ENCODE peak calls at places on chromosomes 3 and 15, in five cellular contexts. One of them, this sample, is unnamed.

GRCh38 chr3:126828306-126828705 is 124.3 kb downstream of the CHCHD6 start:
- DNase-seq in neural progenitor cell: no peak
- DNase-seq in pancreas: no peak
- DNase-seq in foreskin fibroblast: peak
- DNase-seq in GM23338: no peak
- DNase-seq in this sample: no peak

GRCh38 chr3:97389883-97390282 is 374.7 kb upstream of the ARL6 start:
- DNase-seq in neural progenitor cell: no peak
- DNase-seq in pancreas: no peak
- DNase-seq in foreskin fibroblast: no peak
- DNase-seq in GM23338: peak
- DNase-seq in this sample: no peak

GRCh38 chr3:150073513-150073912 is 102.8 kb upstream of the PFN2 start:
- DNase-seq in neural progenitor cell: no peak
- DNase-seq in pancreas: no peak
- DNase-seq in foreskin fibroblast: no peak
- DNase-seq in GM23338: no peak
- DNase-seq in this sample: no peak

GRCh38 chr3:94909726-94910125 is 846.9 kb downstream of the NSUN3 start:
- DNase-seq in neural progenitor cell: no peak
- DNase-seq in pancreas: no peak
- DNase-seq in foreskin fibroblast: no peak
- DNase-seq in GM23338: no peak
- DNase-seq in this sample: no peak

GRCh38 chr15:70033529-70034140 is 64.1 kb downstream of the TLE3 start:
- DNase-seq in neural progenitor cell: peak
- DNase-seq in pancreas: peak
- DNase-seq in foreskin fibroblast: peak
- DNase-seq in GM23338: no peak
- DNase-seq in this sample: no peak

GRCh38 chr3:120147072-120147871 is 53.0 kb upstream of the GSK3B start:
- DNase-seq in neural progenitor cell: peak
- DNase-seq in pancreas: no peak
- DNase-seq in foreskin fibroblast: no peak
- DNase-seq in GM23338: peak
- DNase-seq in this sample: no peak

GRCh38 chr3:13160619-13161018 is 87.4 kb upstream of the IQSEC1 start:
- DNase-seq in neural progenitor cell: no peak
- DNase-seq in pancreas: no peak
- DNase-seq in foreskin fibroblast: no peak
- DNase-seq in GM23338: no peak
- DNase-seq in this sample: no peak

GRCh38 chr15:68387288-68388143 is 44.4 kb downstream of the ITGA11 start:
- DNase-seq in neural progenitor cell: no peak
- DNase-seq in pancreas: no peak
- DNase-seq in foreskin fibroblast: no peak
- DNase-seq in GM23338: no peak
- DNase-seq in this sample: peak

GRCh38 chr15:62125763-62126162 is 39.3 kb downstream of the C2CD4B start:
- DNase-seq in neural progenitor cell: no peak
- DNase-seq in pancreas: no peak
- DNase-seq in foreskin fibroblast: peak
- DNase-seq in GM23338: no peak
- DNase-seq in this sample: no peak

GRCh38 chr3:159786489-159787181 is 202.0 kb upstream of the IL12A start:
- DNase-seq in neural progenitor cell: no peak
- DNase-seq in pancreas: no peak
- DNase-seq in foreskin fibroblast: no peak
- DNase-seq in GM23338: no peak
- DNase-seq in this sample: no peak

GRCh38 chr3:37961622-37962455 is 28.7 kb upstream of the VILL start:
- DNase-seq in neural progenitor cell: no peak
- DNase-seq in pancreas: no peak
- DNase-seq in foreskin fibroblast: peak
- DNase-seq in GM23338: peak
- DNase-seq in this sample: peak

GRCh38 chr15:83959477-83959876 is 276.1 kb upstream of the GOLGA6L4 start:
- DNase-seq in neural progenitor cell: no peak
- DNase-seq in pancreas: no peak
- DNase-seq in foreskin fibroblast: no peak
- DNase-seq in GM23338: no peak
- DNase-seq in this sample: no peak

GRCh38 chr3:27532931-27533607 is 48.9 kb upstream of the SLC4A7 start:
- DNase-seq in neural progenitor cell: peak
- DNase-seq in pancreas: no peak
- DNase-seq in foreskin fibroblast: peak
- DNase-seq in GM23338: peak
- DNase-seq in this sample: no peak

DNA sequence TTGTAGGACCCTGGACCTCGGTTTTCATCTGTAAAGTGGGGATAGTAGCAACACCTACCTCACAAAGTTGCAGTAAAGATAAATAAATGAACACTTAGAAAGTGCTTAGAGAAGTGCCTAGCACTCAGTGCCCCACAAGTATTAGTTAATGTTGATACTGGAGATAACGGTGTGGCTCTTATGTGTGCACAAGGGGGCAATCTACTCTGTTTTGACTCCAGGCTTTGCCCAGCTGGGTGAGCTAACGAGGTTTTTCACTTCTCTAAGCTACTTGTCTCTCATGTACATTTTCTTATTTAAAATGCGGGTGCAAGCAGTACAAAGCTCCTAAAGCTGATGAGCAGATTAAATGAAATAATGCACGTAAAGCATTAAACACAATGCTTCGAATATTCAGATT is 193.5 kb upstream of the ICE2 start:
- DNase-seq in neural progenitor cell: peak
- DNase-seq in pancreas: no peak
- DNase-seq in foreskin fibroblast: no peak
- DNase-seq in GM23338: peak
- DNase-seq in this sample: no peak
- TF ChIP-seq CTCF in neural progenitor cell: peak
- TF ChIP-seq CTCF in pancreas: no peak
- TF ChIP-seq CTCF in foreskin fibroblast: no peak
- TF ChIP-seq CTCF in GM23338: peak
- TF ChIP-seq CTCF in this sample: peak

GRCh38 chr15:80508783-80509182 is 104.6 kb downstream of the ARNT2 start:
- DNase-seq in neural progenitor cell: no peak
- DNase-seq in pancreas: no peak
- DNase-seq in foreskin fibroblast: no peak
- DNase-seq in GM23338: no peak
- DNase-seq in this sample: no peak

GRCh38 chr15:80514071-80514780 is 110.0 kb downstream of the ARNT2 start:
- DNase-seq in neural progenitor cell: no peak
- DNase-seq in pancreas: no peak
- DNase-seq in foreskin fibroblast: peak
- DNase-seq in GM23338: no peak
- DNase-seq in this sample: no peak

GRCh38 chr15:80517290-80517689 is 113.1 kb downstream of the ARNT2 start:
- DNase-seq in neural progenitor cell: no peak
- DNase-seq in pancreas: no peak
- DNase-seq in foreskin fibroblast: no peak
- DNase-seq in GM23338: no peak
- DNase-seq in this sample: no peak

GRCh38 chr15:80509800-80510199 is 105.6 kb downstream of the ARNT2 start:
- DNase-seq in neural progenitor cell: no peak
- DNase-seq in pancreas: no peak
- DNase-seq in foreskin fibroblast: no peak
- DNase-seq in GM23338: no peak
- DNase-seq in this sample: no peak

DNA sequence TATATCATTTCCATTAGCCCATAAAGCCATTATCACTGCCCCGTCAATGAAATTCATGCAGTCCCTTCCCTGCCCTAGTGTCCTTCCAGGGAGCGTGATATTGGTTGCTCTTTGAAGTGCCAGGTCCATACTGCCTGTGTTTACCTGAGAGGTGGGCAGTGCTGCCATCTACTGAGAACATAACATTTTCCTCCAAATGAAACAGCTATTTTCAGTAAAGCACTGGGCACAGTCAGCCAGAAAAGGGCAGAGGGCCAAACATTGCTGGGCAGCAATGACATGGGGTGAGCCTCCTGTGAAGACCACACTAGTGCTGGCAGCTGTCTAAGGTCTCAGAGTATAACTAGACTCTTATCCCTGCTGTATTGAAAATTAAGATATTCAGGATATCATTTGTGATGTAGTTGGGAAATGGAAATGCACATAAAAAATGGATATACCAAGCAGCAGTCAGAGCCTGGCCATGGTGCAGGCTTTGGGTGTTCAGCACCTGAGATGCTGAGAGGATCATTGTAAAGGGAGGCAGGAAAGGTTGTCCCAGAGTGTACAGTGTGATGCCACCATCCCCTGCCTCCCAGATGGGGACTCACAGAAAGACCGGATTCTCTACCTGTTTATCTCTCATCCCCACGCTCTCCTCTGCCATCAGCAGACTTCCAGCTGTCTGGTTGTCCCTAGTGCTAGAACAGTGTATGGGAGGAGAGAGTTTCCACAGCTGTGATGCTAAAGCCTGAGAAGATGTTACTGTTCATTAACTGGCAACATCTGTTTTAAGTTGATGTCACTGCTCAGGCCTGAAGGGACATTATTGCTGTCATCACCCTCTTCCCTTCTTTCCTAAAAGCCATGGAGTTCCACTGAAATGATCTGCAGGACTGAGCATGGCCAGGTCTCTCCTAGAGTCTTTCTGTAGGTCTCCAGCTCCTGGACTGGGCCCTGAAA is 108.8 kb downstream of the ARNT2 start:
- DNase-seq in neural progenitor cell: no peak
- DNase-seq in pancreas: no peak
- DNase-seq in foreskin fibroblast: peak
- DNase-seq in GM23338: peak
- DNase-seq in this sample: no peak
- TF ChIP-seq CTCF in neural progenitor cell: peak
- TF ChIP-seq CTCF in pancreas: no peak
- TF ChIP-seq CTCF in foreskin fibroblast: no peak
- TF ChIP-seq CTCF in GM23338: peak
- TF ChIP-seq CTCF in this sample: peak

DNA sequence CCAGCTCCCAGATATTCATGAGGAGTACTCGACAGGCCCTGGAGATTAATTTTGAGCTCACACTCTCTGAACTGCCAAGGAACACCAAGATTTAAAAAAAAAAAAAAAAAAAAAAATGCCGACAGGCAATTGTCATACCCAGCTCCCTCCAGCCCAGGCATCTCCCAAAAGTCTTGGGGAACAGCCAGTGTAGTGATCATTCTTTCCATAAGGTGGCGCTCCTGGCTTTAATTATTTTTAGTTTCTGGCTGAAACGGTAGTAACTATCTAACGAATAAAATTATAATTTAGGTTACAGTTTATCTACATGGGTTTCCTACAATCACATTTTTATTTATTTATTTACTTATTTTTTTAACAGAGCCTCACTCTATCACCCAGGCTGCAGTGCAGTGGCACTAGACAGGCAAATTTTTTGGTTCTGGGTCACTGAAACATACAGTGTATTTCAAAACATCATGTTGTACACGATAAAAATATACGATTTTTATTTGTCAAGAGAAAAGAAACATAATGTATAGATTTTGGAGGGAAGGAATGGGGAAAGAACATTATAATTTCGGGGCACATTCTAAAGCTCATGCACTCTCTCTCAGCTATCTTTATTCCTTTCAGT is 157.3 kb downstream of the ADAMTS9 start:
- DNase-seq in neural progenitor cell: peak
- DNase-seq in pancreas: peak
- DNase-seq in foreskin fibroblast: peak
- DNase-seq in GM23338: peak
- DNase-seq in this sample: no peak
- TF ChIP-seq CTCF in neural progenitor cell: peak
- TF ChIP-seq CTCF in pancreas: peak
- TF ChIP-seq CTCF in foreskin fibroblast: peak
- TF ChIP-seq CTCF in GM23338: peak
- TF ChIP-seq CTCF in this sample: peak

GRCh38 chr3:4392992-4393391 is 74.1 kb downstream of the SUMF1 start:
- DNase-seq in neural progenitor cell: no peak
- DNase-seq in pancreas: no peak
- DNase-seq in foreskin fibroblast: no peak
- DNase-seq in GM23338: no peak
- DNase-seq in this sample: no peak

GRCh38 chr3:4387224-4388204 is 79.6 kb downstream of the SUMF1 start:
- DNase-seq in neural progenitor cell: no peak
- DNase-seq in pancreas: no peak
- DNase-seq in foreskin fibroblast: no peak
- DNase-seq in GM23338: no peak
- DNase-seq in this sample: no peak
- TF ChIP-seq CTCF in neural progenitor cell: no peak
- TF ChIP-seq CTCF in pancreas: no peak
- TF ChIP-seq CTCF in foreskin fibroblast: no peak
- TF ChIP-seq CTCF in GM23338: no peak
- TF ChIP-seq CTCF in this sample: no peak

DNA sequence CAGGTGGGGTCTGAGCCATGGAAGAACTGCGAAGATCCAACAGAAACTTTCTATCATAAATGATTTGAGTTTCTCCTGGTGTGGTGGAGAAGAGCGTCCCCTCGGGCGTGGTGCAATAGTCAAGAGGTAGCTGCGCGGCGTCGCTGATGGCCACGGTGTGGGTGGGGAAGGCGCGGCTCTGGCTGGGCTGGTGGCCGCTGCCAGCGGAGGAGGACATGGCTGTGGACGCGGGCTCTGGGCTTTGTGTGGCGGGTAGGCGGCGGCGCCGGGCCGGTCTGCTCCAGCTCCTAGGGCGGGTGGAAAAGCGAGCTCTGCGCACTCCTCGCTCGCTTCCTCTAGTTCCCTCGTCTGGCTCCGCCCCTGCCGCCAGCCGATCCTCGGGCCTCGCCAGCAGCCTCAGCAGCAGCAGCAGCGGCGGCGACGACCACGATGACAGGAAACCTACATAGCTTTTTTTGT is 5.9 kb downstream of the STARD9 start:
- DNase-seq in neural progenitor cell: peak
- DNase-seq in pancreas: peak
- DNase-seq in foreskin fibroblast: peak
- DNase-seq in GM23338: peak
- DNase-seq in this sample: peak
- TF ChIP-seq CTCF in neural progenitor cell: no peak
- TF ChIP-seq CTCF in pancreas: no peak
- TF ChIP-seq CTCF in foreskin fibroblast: no peak
- TF ChIP-seq CTCF in GM23338: no peak
- TF ChIP-seq CTCF in this sample: no peak

DNA sequence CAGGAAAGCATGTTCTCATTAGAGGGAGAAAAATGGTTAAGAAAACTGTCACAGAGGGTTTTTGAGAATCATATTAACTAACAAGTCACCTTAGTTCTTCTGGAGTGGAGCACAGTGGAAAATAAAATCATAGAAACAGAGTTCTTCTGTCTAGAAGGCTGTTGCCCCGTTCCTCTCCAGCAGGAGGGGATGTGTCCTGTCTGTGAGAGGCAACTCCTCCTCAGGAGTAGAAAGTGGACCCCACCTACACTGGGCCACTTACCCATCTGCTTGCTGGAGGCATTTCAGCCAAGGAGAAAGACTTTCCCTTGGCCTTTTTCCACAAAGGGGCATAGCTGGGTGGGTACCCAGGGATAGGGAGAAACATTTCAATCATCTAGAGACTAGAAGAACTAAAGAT is 106.6 kb downstream of the SSR3 start:
- DNase-seq in neural progenitor cell: peak
- DNase-seq in pancreas: no peak
- DNase-seq in foreskin fibroblast: peak
- DNase-seq in GM23338: peak
- DNase-seq in this sample: no peak
- TF ChIP-seq CTCF in neural progenitor cell: peak
- TF ChIP-seq CTCF in pancreas: no peak
- TF ChIP-seq CTCF in foreskin fibroblast: peak
- TF ChIP-seq CTCF in GM23338: peak
- TF ChIP-seq CTCF in this sample: peak